ENCODE peak calls at places on chromosome 15, in four cellular contexts. One of them, this sample, is unnamed.

GRCh38 chr15:88610756-88611231 is 10.3 kb upstream of the AEN start:
- DNase-seq in body of pancreas: no peak
- DNase-seq in stimulated activated CD4-positive, alpha-beta T cell treated with anti-CD3 and anti-CD28 coated beads, Interleukin-12 subunit alpha, Interleukin-12 subunit beta, amount 100 ng/mL, for 24 hours: no peak
- DNase-seq in GM12878: no peak
- DNase-seq in this sample: no peak

GRCh38 chr15:50355612-50355905 is 561 bp upstream of the GABPB1 start:
- DNase-seq in GM12878: no peak
- DNase-seq in stimulated activated CD4-positive, alpha-beta T cell treated with anti-CD3 and anti-CD28 coated beads, Interleukin-12 subunit alpha, Interleukin-12 subunit beta, amount 100 ng/mL, for 24 hours: no peak
- DNase-seq in body of pancreas: no peak
- DNase-seq in this sample: no peak

GRCh38 chr15:57356636-57357035 is 19.7 kb upstream of the CGNL1 start:
- DNase-seq in stimulated activated CD4-positive, alpha-beta T cell treated with anti-CD3 and anti-CD28 coated beads, Interleukin-12 subunit alpha, Interleukin-12 subunit beta, amount 100 ng/mL, for 24 hours: no peak
- DNase-seq in GM12878: no peak
- DNase-seq in body of pancreas: no peak
- DNase-seq in this sample: no peak

GRCh38 chr15:65434201-65434600 is 11.5 kb upstream of the IGDCC4 start:
- DNase-seq in body of pancreas: no peak
- DNase-seq in stimulated activated CD4-positive, alpha-beta T cell treated with anti-CD3 and anti-CD28 coated beads, Interleukin-12 subunit alpha, Interleukin-12 subunit beta, amount 100 ng/mL, for 24 hours: no peak
- DNase-seq in GM12878: no peak
- DNase-seq in this sample: no peak

GRCh38 chr15:85523530-85523929 is 143.1 kb downstream of the AKAP13 start:
- DNase-seq in body of pancreas: no peak
- DNase-seq in GM12878: no peak
- DNase-seq in stimulated activated CD4-positive, alpha-beta T cell treated with anti-CD3 and anti-CD28 coated beads, Interleukin-12 subunit alpha, Interleukin-12 subunit beta, amount 100 ng/mL, for 24 hours: no peak
- DNase-seq in this sample: no peak

GRCh38 chr15:77749236-77749997 is 116.7 kb upstream of the LINGO1 start:
- DNase-seq in body of pancreas: no peak
- DNase-seq in stimulated activated CD4-positive, alpha-beta T cell treated with anti-CD3 and anti-CD28 coated beads, Interleukin-12 subunit alpha, Interleukin-12 subunit beta, amount 100 ng/mL, for 24 hours: no peak
- DNase-seq in GM12878: no peak
- DNase-seq in this sample: no peak

GRCh38 chr15:59333401-59334062 is 39.1 kb downstream of the MYO1E start:
- DNase-seq in stimulated activated CD4-positive, alpha-beta T cell treated with anti-CD3 and anti-CD28 coated beads, Interleukin-12 subunit alpha, Interleukin-12 subunit beta, amount 100 ng/mL, for 24 hours: no peak
- DNase-seq in GM12878: no peak
- DNase-seq in body of pancreas: no peak
- DNase-seq in this sample: no peak

GRCh38 chr15:81327526-81327925 is 3.6 kb upstream of the STARD5 start:
- DNase-seq in stimulated activated CD4-positive, alpha-beta T cell treated with anti-CD3 and anti-CD28 coated beads, Interleukin-12 subunit alpha, Interleukin-12 subunit beta, amount 100 ng/mL, for 24 hours: no peak
- DNase-seq in GM12878: no peak
- DNase-seq in body of pancreas: no peak
- DNase-seq in this sample: no peak

GRCh38 chr15:51970981-51971352 is 611 bp downstream of the LEO1 start:
- DNase-seq in GM12878: no peak
- DNase-seq in body of pancreas: no peak
- DNase-seq in stimulated activated CD4-positive, alpha-beta T cell treated with anti-CD3 and anti-CD28 coated beads, Interleukin-12 subunit alpha, Interleukin-12 subunit beta, amount 100 ng/mL, for 24 hours: no peak
- DNase-seq in this sample: no peak

GRCh38 chr15:68578175-68578959 is 426 bp upstream of the CORO2B start:
- DNase-seq in GM12878: no peak
- DNase-seq in body of pancreas: peak
- DNase-seq in stimulated activated CD4-positive, alpha-beta T cell treated with anti-CD3 and anti-CD28 coated beads, Interleukin-12 subunit alpha, Interleukin-12 subunit beta, amount 100 ng/mL, for 24 hours: no peak
- DNase-seq in this sample: peak

GRCh38 chr15:52786436-52787122 is 3.6 kb downstream of the ONECUT1 start:
- DNase-seq in GM12878: no peak
- DNase-seq in body of pancreas: peak
- DNase-seq in stimulated activated CD4-positive, alpha-beta T cell treated with anti-CD3 and anti-CD28 coated beads, Interleukin-12 subunit alpha, Interleukin-12 subunit beta, amount 100 ng/mL, for 24 hours: no peak
- DNase-seq in this sample: no peak